ENCODE peak calls at places on chromosomes 16 and 17, in seven cellular contexts. E, C, F, S, T, L and I are unnamed samples.

GRCh38 chr17:68851875-68852274 is 103.3 kb downstream of the ABCA8 start:
- DNase-seq in T (no peak), L (no peak), C (no peak), E (no peak), F (no peak), S (no peak), I (no peak)

GRCh38 chr16:19894586-19894985 is 9.9 kb upstream of the GPRC5B start:
- DNase-seq in F (no peak), L (no peak), S (no peak), E (no peak), C (no peak), T (no peak), I (no peak)

GRCh38 chr16:54947616-54948015 is 17.0 kb downstream of the IRX5 start:
- DNase-seq in S (no peak), E (no peak), L (no peak), F (no peak), C (no peak), T (no peak), I (no peak)

GRCh38 chr17:61362396-61362795 is 37.2 kb upstream of the TBX2 start:
- DNase-seq in F (no peak), S (no peak), C (no peak), E (no peak), T (no peak), L (no peak), I (no peak)

GRCh38 chr17:33667052-33667509 is 374.0 kb upstream of the ASIC2 start:
- DNase-seq in L (no peak), F (peak; percentile 19), E (no peak), C (no peak), T (no peak), S (peak; percentile 50), I (peak; percentile 18)

GRCh38 chr16:11679250-11679649 is 11.0 kb downstream of the SNN start:
- DNase-seq in L (no peak), C (no peak), F (no peak), T (no peak), S (no peak), E (no peak), I (no peak)

GRCh38 chr17:77382966-77383612 is 242.3 kb downstream of the SEC14L1 start:
- DNase-seq in F (no peak), T (peak; percentile 96), C (no peak), L (no peak), E (peak; percentile 69), S (no peak), I (no peak)

GRCh38 chr16:66199189-66199588 is 167.3 kb upstream of the CDH5 start:
- DNase-seq in C (no peak), L (no peak), F (no peak), S (no peak), E (peak; percentile 18), T (peak; percentile 52), I (no peak)

GRCh38 chr16:53789159-53789558 is 85.2 kb downstream of the FTO start:
- DNase-seq in F (no peak), E (peak; percentile 68), S (no peak), L (no peak), T (peak; percentile 75), C (no peak), I (no peak)

GRCh38 chr16:27428035-27428785 is 26.2 kb downstream of the IL21R start:
- DNase-seq in T (no peak), S (no peak), E (no peak), F (peak; percentile 0), L (peak; percentile 11), C (no peak), I (no peak)

GRCh38 chr16:85083051-85083639 is 29.1 kb downstream of the CIBAR2 start:
- DNase-seq in F (no peak), E (no peak), C (no peak), T (no peak), L (no peak), S (no peak), I (no peak)

GRCh38 chr16:27803775-27804549 is 254.0 kb downstream of the KATNIP start:
- DNase-seq in C (no peak), L (no peak), T (no peak), S (no peak), E (no peak), F (no peak), I (no peak)

GRCh38 chr16:11994187-11995119 is 17.9 kb downstream of the SNX29 start:
- DNase-seq in C (no peak), L (peak; percentile 56), F (no peak), T (no peak), S (no peak), E (peak; percentile 23), I (no peak)

GRCh38 chr17:78278139-78278741 is 46.8 kb downstream of the TMEM235 start:
- DNase-seq in E (no peak), F (no peak), S (no peak), L (no peak), T (no peak), C (no peak), I (no peak)

GRCh38 chr16:12188674-12189249 is 212.2 kb downstream of the SNX29 start:
- DNase-seq in T (no peak), E (no peak), C (no peak), F (no peak), L (no peak), S (no peak), I (no peak)

GRCh38 chr16:13041646-13042045 is 140.2 kb downstream of the SHISA9 start:
- DNase-seq in F (no peak), E (no peak), L (no peak), T (no peak), C (no peak), S (no peak), I (no peak)

GRCh38 chr16:49015189-49015540 is 266.5 kb downstream of the CBLN1 start:
- DNase-seq in L (no peak), C (no peak), F (no peak), E (no peak), S (no peak), T (no peak), I (no peak)

GRCh38 chr16:86354641-86355040 is 155.7 kb upstream of the FOXF1 start:
- DNase-seq in L (no peak), C (no peak), E (no peak), T (peak; percentile 69), S (no peak), F (no peak), I (no peak)

GRCh38 chr17:27760069-27760885 is 40.1 kb downstream of the NOS2 start:
- DNase-seq in C (peak; percentile 79), F (peak; percentile 53), L (peak; percentile 65), S (peak; percentile 27), T (peak; percentile 31), E (peak; percentile 25), I (peak; percentile 52)

GRCh38 chr17:44830359-44831269 is 527 bp upstream of the GJC1 start:
- DNase-seq in C (no peak), T (peak; percentile 32), L (peak; percentile 30), S (no peak), E (no peak), F (peak; percentile 38), I (no peak)

GRCh38 chr16:68563631-68564366 is 24.7 kb downstream of the ZFP90 start:
- DNase-seq in S (no peak), T (peak; percentile 12), L (no peak), C (no peak), F (no peak), E (no peak), I (no peak)

GRCh38 chr16:48366165-48367093 is 18.8 kb downstream of the SIAH1 start:
- DNase-seq in E (peak; percentile 71), C (peak; percentile 53), F (peak; percentile 55), L (no peak), S (peak; percentile 29), T (peak; percentile 98), I (no peak)

GRCh38 chr17:42340691-42341127 is 47.5 kb downstream of the STAT3 start:
- DNase-seq in F (peak; percentile 16), E (no peak), C (no peak), L (no peak), S (no peak), T (no peak), I (no peak)

GRCh38 chr17:31556969-31557620 is 165.6 kb downstream of the RAB11FIP4 start:
- DNase-seq in E (no peak), L (no peak), T (no peak), F (no peak), C (no peak), S (no peak), I (no peak)

GRCh38 chr17:68182016-68182315 is 65.9 kb upstream of the AMZ2 start:
- DNase-seq in T (no peak), C (no peak), L (no peak), F (no peak), S (no peak), E (no peak), I (no peak)

GRCh38 chr17:82788206-82789001 is 36.5 kb downstream of the TBCD start:
- DNase-seq in C (no peak), F (no peak), T (no peak), S (no peak), E (no peak), L (no peak), I (no peak)

GRCh38 chr17:33983824-33984574 is 271.1 kb upstream of the CCL2 start:
- DNase-seq in L (no peak), S (no peak), T (no peak), C (no peak), F (no peak), E (no peak), I (no peak)

GRCh38 chr16:11361751-11362742 is 16.8 kb downstream of the RMI2 start:
- DNase-seq in F (no peak), C (no peak), E (peak; percentile 33), S (no peak), T (no peak), L (no peak), I (no peak)